ENCODE peak calls at places on chromosomes 12 and 14, in six cellular contexts. One of them, this sample, is unnamed.

GRCh38 chr12:124869011-124869665 is 5.5 kb upstream of the SCARB1 start:
- DNase-seq in Right ventricle myocardium superior: peak; percentile 51
- DNase-seq in T-helper 17 cell: no peak
- DNase-seq in CD8-positive, alpha-beta T cell: no peak
- DNase-seq in NCI-H1092: no peak
- DNase-seq in lower lobe of right lung: peak; percentile 71
- DNase-seq in this sample: no peak

GRCh38 chr14:51454351-51454750 is 197.4 kb upstream of the FRMD6 start:
- DNase-seq in NCI-H1092: no peak
- DNase-seq in lower lobe of right lung: no peak
- DNase-seq in Right ventricle myocardium superior: no peak
- DNase-seq in CD8-positive, alpha-beta T cell: no peak
- DNase-seq in T-helper 17 cell: no peak
- DNase-seq in this sample: no peak

GRCh38 chr12:54411398-54412241 is 7.4 kb downstream of the ITGA5 start:
- DNase-seq in NCI-H1092: no peak
- DNase-seq in T-helper 17 cell: peak; percentile 26
- DNase-seq in Right ventricle myocardium superior: peak; percentile 77
- DNase-seq in CD8-positive, alpha-beta T cell: peak; percentile 36
- DNase-seq in lower lobe of right lung: peak; percentile 84
- DNase-seq in this sample: peak; percentile 44

GRCh38 chr12:62772556-62772955 is 162.4 kb downstream of the PPM1H start:
- DNase-seq in lower lobe of right lung: no peak
- DNase-seq in T-helper 17 cell: no peak
- DNase-seq in Right ventricle myocardium superior: no peak
- DNase-seq in NCI-H1092: no peak
- DNase-seq in CD8-positive, alpha-beta T cell: no peak
- DNase-seq in this sample: no peak

GRCh38 chr12:45128637-45129036 is 77.7 kb upstream of the DBX2 start:
- DNase-seq in Right ventricle myocardium superior: no peak
- DNase-seq in lower lobe of right lung: no peak
- DNase-seq in T-helper 17 cell: no peak
- DNase-seq in CD8-positive, alpha-beta T cell: no peak
- DNase-seq in NCI-H1092: no peak
- DNase-seq in this sample: no peak

GRCh38 chr12:47801170-47801903 is 18.4 kb downstream of the HDAC7 start:
- DNase-seq in CD8-positive, alpha-beta T cell: no peak
- DNase-seq in T-helper 17 cell: no peak
- DNase-seq in NCI-H1092: no peak
- DNase-seq in lower lobe of right lung: peak; percentile 66
- DNase-seq in Right ventricle myocardium superior: peak; percentile 74
- DNase-seq in this sample: no peak

GRCh38 chr14:93688239-93688666 is 100.0 kb downstream of the PRIMA1 start:
- DNase-seq in T-helper 17 cell: no peak
- DNase-seq in CD8-positive, alpha-beta T cell: no peak
- DNase-seq in Right ventricle myocardium superior: no peak
- DNase-seq in lower lobe of right lung: no peak
- DNase-seq in NCI-H1092: no peak
- DNase-seq in this sample: no peak

GRCh38 chr14:68800361-68800760 is 7.5 kb upstream of the ZFP36L1 start:
- DNase-seq in NCI-H1092: no peak
- DNase-seq in lower lobe of right lung: no peak
- DNase-seq in CD8-positive, alpha-beta T cell: no peak
- DNase-seq in T-helper 17 cell: no peak
- DNase-seq in Right ventricle myocardium superior: no peak
- DNase-seq in this sample: no peak

GRCh38 chr12:94761559-94761958 is 111.2 kb upstream of the TMCC3 start:
- DNase-seq in CD8-positive, alpha-beta T cell: no peak
- DNase-seq in Right ventricle myocardium superior: no peak
- DNase-seq in lower lobe of right lung: no peak
- DNase-seq in NCI-H1092: no peak
- DNase-seq in T-helper 17 cell: no peak
- DNase-seq in this sample: no peak

GRCh38 chr14:26828741-26829140 is 230.9 kb upstream of the NOVA1 start:
- DNase-seq in Right ventricle myocardium superior: no peak
- DNase-seq in T-helper 17 cell: no peak
- DNase-seq in NCI-H1092: no peak
- DNase-seq in lower lobe of right lung: no peak
- DNase-seq in CD8-positive, alpha-beta T cell: no peak
- DNase-seq in this sample: no peak

GRCh38 chr14:36315159-36315853 is 5.1 kb downstream of the MBIP start:
- DNase-seq in Right ventricle myocardium superior: no peak
- DNase-seq in lower lobe of right lung: no peak
- DNase-seq in CD8-positive, alpha-beta T cell: no peak
- DNase-seq in NCI-H1092: no peak
- DNase-seq in T-helper 17 cell: no peak
- DNase-seq in this sample: no peak

GRCh38 chr14:104422301-104423223 is 157.0 kb upstream of the C14orf180 start:
- DNase-seq in CD8-positive, alpha-beta T cell: no peak
- DNase-seq in T-helper 17 cell: no peak
- DNase-seq in NCI-H1092: no peak
- DNase-seq in lower lobe of right lung: no peak
- DNase-seq in Right ventricle myocardium superior: no peak
- DNase-seq in this sample: no peak